ENCODE peak calls at places on chromosomes 5 and 9, in ten cellular contexts. Y is T-helper 1 cell; S is T-helper 2 cell treated with Interferon-gamma antibody and Interleukin-4, amounts not matched to agents 5 μg/mL and 100 μg/mL, for 36 hours; A is dorsolateral prefrontal cortex; D is NCI-H226; M is A549; W is EH; G is NCI-H146; N is brain microvascular endothelial cell; F is sciatic nerve. Z is an unnamed sample.

GRCh38 chr5:154475613-154476342 is 2.2 kb downstream of the HAND1 start:
- DNase-seq in Y (no peak), S (no peak), A (no peak), D (no peak), M (no peak), W (no peak), G (no peak), N (no peak), F (no peak), Z (no peak)

GRCh38 chr9:128271112-128271511 is 4.7 kb downstream of the GOLGA2 start:
- DNase-seq in Y (no peak), S (no peak), A (no peak), D (no peak), M (no peak), W (no peak), G (no peak), N (no peak), F (no peak), Z (no peak)

GRCh38 chr5:157570801-157571200 is 4.8 kb downstream of the ADAM19 start:
- DNase-seq in Y (no peak), S (no peak), A (no peak), D (no peak), M (no peak), W (no peak), G (no peak), N (no peak), F (no peak), Z (no peak)

GRCh38 chr9:121566401-121567141 is 66.9 kb upstream of the GGTA1 start:
- DNase-seq in Y (no peak), S (no peak), A (peak), D (peak), M (no peak), W (peak), G (no peak), N (peak), F (no peak), Z (no peak)

GRCh38 chr9:97985058-97985861 is 2.1 kb downstream of the ANP32B start:
- DNase-seq in Y (peak), S (no peak), A (no peak), D (no peak), M (peak), W (peak), G (peak), N (no peak), F (peak), Z (peak)

GRCh38 chr5:119327018-119327417 is 28.8 kb upstream of the TNFAIP8 start:
- DNase-seq in Y (no peak), S (peak), A (no peak), D (no peak), M (no peak), W (peak), G (no peak), N (no peak), F (no peak), Z (no peak)

GRCh38 chr9:94212091-94212490 is 47.0 kb upstream of the ZNF169 start:
- DNase-seq in Y (no peak), S (no peak), A (no peak), D (peak), M (no peak), W (peak), G (no peak), N (peak), F (no peak), Z (no peak)

GRCh38 chr9:94941211-94941875 is 214.8 kb downstream of the AOPEP start:
- DNase-seq in Y (no peak), S (no peak), A (no peak), D (no peak), M (peak), W (peak), G (no peak), N (no peak), F (no peak), Z (no peak)

GRCh38 chr5:15598294-15598902 is 98.4 kb downstream of the FBXL7 start:
- DNase-seq in Y (no peak), S (no peak), A (no peak), D (no peak), M (no peak), W (no peak), G (peak), N (no peak), F (no peak), Z (no peak)

GRCh38 chr5:53643445-53643844 is 83.0 kb downstream of the NDUFS4 start:
- DNase-seq in Y (no peak), S (no peak), A (no peak), D (no peak), M (no peak), W (no peak), G (no peak), N (no peak), F (no peak), Z (no peak)

GRCh38 chr5:66021585-66021984 is 95.2 kb downstream of the ERBIN start:
- DNase-seq in Y (no peak), S (no peak), A (no peak), D (no peak), M (no peak), W (no peak), G (no peak), N (no peak), F (no peak), Z (no peak)

GRCh38 chr5:42951847-42952411 is 88.2 kb downstream of the ANXA2R start:
- DNase-seq in Y (peak), S (peak), A (no peak), D (no peak), M (no peak), W (peak), G (no peak), N (peak), F (no peak), Z (peak)

GRCh38 chr9:81824802-81825770 is 103.1 kb upstream of the SPATA31D4 start:
- DNase-seq in Y (no peak), S (no peak), A (no peak), D (peak), M (no peak), W (peak), G (no peak), N (no peak), F (no peak), Z (no peak)

GRCh38 chr5:36242534-36243144 is 914 bp upstream of the NADK2 start:
- DNase-seq in Y (no peak), S (no peak), A (no peak), D (no peak), M (no peak), W (no peak), G (peak), N (no peak), F (peak), Z (no peak)

GRCh38 chr5:175544108-175544511 is 65.8 kb downstream of the SFXN1 start:
- DNase-seq in Y (no peak), S (no peak), A (no peak), D (no peak), M (no peak), W (no peak), G (no peak), N (no peak), F (no peak), Z (no peak)

GRCh38 chr9:127963041-127963358 is 17.8 kb downstream of the EEIG1 start:
- DNase-seq in Y (no peak), S (no peak), A (no peak), D (no peak), M (no peak), W (no peak), G (no peak), N (no peak), F (no peak), Z (no peak)